ENCODE peak calls at places on chromosomes 2 and 18, in five cellular contexts. I is neuronal stem cell, P is GM04503, E is cardiac fibroblast, H is HFFc6. Y is an unnamed sample.

GRCh38 chr18:13369756-13370510 is 151.4 kb downstream of the LDLRAD4 start:
- DNase-seq in I (no peak), E (no peak), H (no peak), P (no peak), Y (no peak)

GRCh38 chr18:63960891-63961290 is 9.0 kb upstream of the SERPINB8 start:
- DNase-seq in H (no peak), P (no peak), I (no peak), E (no peak), Y (no peak)

GRCh38 chr2:203783496-203784203 is 77.2 kb downstream of the CD28 start:
- DNase-seq in P (peak; percentile 88), E (peak; percentile 86), I (no peak), H (peak; percentile 94), Y (peak; percentile 72)

GRCh38 chr2:12819721-12820120 is 103.0 kb downstream of the TRIB2 start:
- DNase-seq in H (peak; percentile 32), E (peak; percentile 94), I (no peak), P (peak; percentile 79), Y (peak; percentile 97)

GRCh38 chr18:48475635-48476549 is 62.9 kb upstream of the CTIF start:
- DNase-seq in H (peak; percentile 81), P (peak; percentile 28), E (peak; percentile 89), I (peak; percentile 55), Y (peak; percentile 88)

GRCh38 chr2:202721621-202722020 is 86.9 kb downstream of the FAM117B start:
- DNase-seq in I (no peak), E (peak; percentile 50), H (peak; percentile 37), P (peak; percentile 1), Y (peak; percentile 21)

GRCh38 chr2:126779286-126779605 is 119.4 kb upstream of the TEX51 start:
- DNase-seq in P (no peak), I (no peak), E (no peak), H (no peak), Y (no peak)

GRCh38 chr2:168169097-168169745 is 78.2 kb downstream of the STK39 start:
- DNase-seq in I (no peak), E (peak; percentile 48), H (no peak), P (no peak), Y (peak; percentile 23)

GRCh38 chr18:45997689-45998088 is 30.6 kb upstream of the EPG5 start:
- DNase-seq in E (no peak), I (no peak), H (no peak), P (no peak), Y (no peak)